ENCODE peak calls at places on chromosomes 4 and X, in seven cellular contexts. D, Y, O, N, Q, L and X are unnamed samples.

GRCh38 chrX:68498044-68498507 is 775 bp upstream of the YIPF6 start:
- DNase-seq in Y (peak; percentile 25), L (no peak), Q (no peak), D (no peak), O (no peak), N (no peak), X (no peak)

GRCh38 chr4:111813565-111814140 is 331.6 kb upstream of the FAM241A start:
- DNase-seq in N (no peak), Q (no peak), L (no peak), D (no peak), Y (no peak), O (no peak), X (no peak)

GRCh38 chr4:117326091-117326490 is 240.7 kb upstream of the TRAM1L1 start:
- DNase-seq in Y (no peak), D (no peak), L (no peak), Q (no peak), O (no peak), N (peak; percentile 14), X (no peak)

GRCh38 chr4:56874166-56874565 is 33.5 kb upstream of the REST start:
- DNase-seq in Q (no peak), D (no peak), O (no peak), L (no peak), N (no peak), Y (no peak), X (no peak)

GRCh38 chr4:163372035-163372434 is 28.3 kb downstream of the NPY5R start:
- DNase-seq in N (no peak), L (no peak), D (no peak), Q (no peak), O (no peak), Y (no peak), X (no peak)

GRCh38 chrX:155068165-155068564 is 2.8 kb downstream of the CMC4 start:
- DNase-seq in L (no peak), N (peak; percentile 63), O (peak; percentile 49), Y (peak; percentile 41), Q (no peak), D (peak; percentile 24), X (peak; percentile 36)

GRCh38 chrX:69153060-69153730 is 12.1 kb downstream of the PJA1 start:
- DNase-seq in D (no peak), L (no peak), Y (no peak), O (peak; percentile 52), Q (peak; percentile 76), N (no peak), X (no peak)

GRCh38 chr4:12924728-12925320 is 559.3 kb downstream of the RAB28 start:
- DNase-seq in Q (no peak), O (no peak), Y (no peak), L (no peak), D (no peak), N (no peak), X (no peak)

GRCh38 chr4:70654605-70655011 is 11.7 kb downstream of the JCHAIN start:
- DNase-seq in D (no peak), Q (no peak), L (no peak), N (peak; percentile 23), O (peak; percentile 22), Y (no peak), X (no peak)

GRCh38 chrX:77174680-77175336 is 272.4 kb upstream of the FGF16 start:
- DNase-seq in N (no peak), D (no peak), L (no peak), O (peak; percentile 11), Y (no peak), Q (no peak), X (no peak)